ENCODE peak calls at places on chromosomes 6 and 20, in four cellular contexts. N is GM12878, Y is A549, Z is IMR-90. L is an unnamed sample.

GRCh38 chr6:115896538-115897129 is 164.1 kb downstream of the FRK start:
- DNase-seq in Y (peak; percentile 8), N (no peak), Z (peak; percentile 29), L (peak; percentile 28)

GRCh38 chr20:5044075-5044620 is 42.8 kb upstream of the SLC23A2 start:
- DNase-seq in Y (no peak), Z (no peak), N (no peak), L (no peak)

GRCh38 chr6:33813960-33814662 is 10.3 kb upstream of the MLN start:
- DNase-seq in Y (no peak), N (no peak), Z (no peak), L (no peak)

GRCh38 chr6:137084865-137085617 is 40.3 kb upstream of the IL20RA start:
- DNase-seq in Z (no peak), Y (no peak), N (no peak), L (no peak)

GRCh38 chr6:157964139-157964538 is 17.5 kb upstream of the SYNJ2 start:
- DNase-seq in N (no peak), Z (peak; percentile 38), Y (no peak), L (peak; percentile 67)

GRCh38 chr6:162713926-162714759 is 13.4 kb downstream of the PRKN start:
- DNase-seq in Z (no peak), N (no peak), Y (no peak), L (no peak)

GRCh38 chr6:169045486-169045885 is 208.2 kb downstream of the THBS2 start:
- DNase-seq in Z (no peak), Y (no peak), N (no peak), L (no peak)

GRCh38 chr6:132391391-132392291 is 9.6 kb downstream of the MOXD1 start:
- DNase-seq in Z (peak; percentile 96), N (no peak), Y (no peak), L (no peak)

GRCh38 chr6:158347335-158347734 is 35.1 kb downstream of the TULP4 start:
- DNase-seq in N (no peak), Y (no peak), Z (no peak), L (no peak)

GRCh38 chr6:77038801-77039200 is 424.5 kb downstream of the HTR1B start:
- DNase-seq in Y (no peak), Z (peak; percentile 72), N (no peak), L (no peak)
- TF ChIP-seq ELK1 in Y (no peak), Z (no peak), N (no peak), L (no peak)

GRCh38 chr20:47392015-47392720 is 35.7 kb upstream of the ZMYND8 start:
- DNase-seq in Z (peak; percentile 97), Y (peak; percentile 83), N (no peak), L (peak; percentile 71)

GRCh38 chr20:47391276-47392010 is 34.9 kb upstream of the ZMYND8 start:
- DNase-seq in Z (no peak), N (no peak), Y (no peak), L (no peak)

GRCh38 chr20:47392721-47393073 is 36.2 kb upstream of the ZMYND8 start:
- DNase-seq in Y (no peak), N (no peak), Z (peak; percentile 47), L (no peak)

DNA sequence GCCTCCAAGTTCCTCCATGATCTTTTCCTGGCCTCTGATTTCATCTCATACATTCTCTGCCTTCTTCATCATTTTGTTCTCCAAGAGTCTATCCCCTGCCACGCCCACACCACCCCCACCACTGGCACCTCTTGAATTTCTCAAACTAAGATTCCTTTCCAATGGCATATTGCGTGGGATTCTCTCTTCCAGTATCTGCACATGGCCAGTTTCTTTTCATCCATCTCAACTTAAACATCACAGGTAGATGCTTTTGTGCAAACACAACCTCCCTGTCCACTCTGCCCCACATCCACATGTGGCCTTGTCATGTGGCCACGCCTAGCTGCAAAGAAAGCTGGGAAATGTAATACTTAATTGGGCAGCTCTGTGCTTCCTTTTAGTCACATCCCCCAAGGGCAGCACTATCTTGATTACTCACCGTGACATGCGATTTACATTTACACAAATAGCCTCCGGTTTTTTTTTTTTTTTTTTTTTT is 33.4 kb upstream of the ZMYND8 start:
- DNase-seq in Z (peak; percentile 53), N (no peak), Y (peak; percentile 62), L (no peak)
- TF ChIP-seq ELK1 in Z (no peak), N (no peak), Y (no peak), L (no peak)

GRCh38 chr20:39067526-39068216 is 105.5 kb downstream of the DHX35 start:
- DNase-seq in Y (no peak), N (no peak), Z (peak; percentile 64), L (no peak)
- TF ChIP-seq ELK1 in Y (no peak), N (no peak), Z (no peak), L (no peak)

GRCh38 chr6:16314311-16314710 is 75.9 kb downstream of the GMPR start:
- DNase-seq in N (no peak), Y (no peak), Z (no peak), L (no peak)
- TF ChIP-seq ELK1 in N (no peak), Y (no peak), Z (no peak), L (no peak)